ENCODE peak calls at places on chromosome 15, in eight cellular contexts. R is HCT116, V is GM23338, F is Panc1, M is breast epithelium, G is endothelial cell of umbilical vein, A is transverse colon, H is stomach. U is an unnamed sample.

GRCh38 chr15:78638658-78639314 is 2.2 kb downstream of the CHRNB4 start:
- DNase-seq in R (peak; percentile 31), V (peak; percentile 96), F (no peak), M (no peak), G (peak; percentile 35), A (peak; percentile 53), H (peak; percentile 46), U (no peak)

GRCh38 chr15:45645026-45645980 is 10.5 kb downstream of the SQOR start:
- DNase-seq in R (no peak), V (no peak), F (no peak), M (no peak), G (peak; percentile 55), A (peak; percentile 59), H (no peak), U (no peak)

GRCh38 chr15:37143351-37143750 is 43.0 kb upstream of the MEIS2 start:
- DNase-seq in R (no peak), V (no peak), F (no peak), M (no peak), G (no peak), A (no peak), H (no peak), U (no peak)

GRCh38 chr15:88835119-88835518 is 31.9 kb downstream of the ACAN start:
- DNase-seq in R (no peak), V (no peak), F (no peak), M (no peak), G (no peak), A (no peak), H (no peak), U (no peak)

GRCh38 chr15:101058735-101059134 is 139.6 kb downstream of the LRRK1 start:
- DNase-seq in R (no peak), V (no peak), F (no peak), M (no peak), G (no peak), A (no peak), H (peak; percentile 4), U (peak; percentile 22)

GRCh38 chr15:100438570-100438969 is 90.2 kb downstream of the CERS3 start:
- DNase-seq in R (no peak), V (no peak), F (no peak), M (no peak), G (no peak), A (peak; percentile 41), H (peak; percentile 46), U (peak; percentile 79)

GRCh38 chr15:48177383-48177874 is 666 bp downstream of the MYEF2 start:
- DNase-seq in R (no peak), V (peak; percentile 51), F (no peak), M (no peak), G (peak; percentile 83), A (no peak), H (no peak), U (no peak)

GRCh38 chr15:64344651-64345262 is 11.2 kb downstream of the CSNK1G1 start:
- DNase-seq in R (no peak), V (no peak), F (no peak), M (no peak), G (peak; percentile 46), A (no peak), H (no peak), U (no peak)

GRCh38 chr15:71051539-71051938 is 63.7 kb upstream of the THSD4 start:
- DNase-seq in R (no peak), V (no peak), F (no peak), M (no peak), G (no peak), A (no peak), H (no peak), U (no peak)

GRCh38 chr15:47523669-47524068 is 193.6 kb upstream of the SEMA6D start:
- DNase-seq in R (no peak), V (no peak), F (no peak), M (no peak), G (peak; percentile 66), A (no peak), H (no peak), U (no peak)

GRCh38 chr15:74608776-74609175 is 6.9 kb upstream of the CLK3 start:
- DNase-seq in R (no peak), V (no peak), F (no peak), M (no peak), G (no peak), A (no peak), H (no peak), U (no peak)

GRCh38 chr15:57297163-57297593 is 79.1 kb upstream of the CGNL1 start:
- DNase-seq in R (no peak), V (no peak), F (no peak), M (no peak), G (no peak), A (no peak), H (no peak), U (no peak)

GRCh38 chr15:77597804-77598453 is 34.8 kb downstream of the LINGO1 start:
- DNase-seq in R (no peak), V (no peak), F (no peak), M (no peak), G (peak; percentile 26), A (no peak), H (no peak), U (no peak)

GRCh38 chr15:57138260-57138895 is 219.9 kb downstream of the TCF12 start:
- DNase-seq in R (peak; percentile 33), V (peak; percentile 92), F (peak; percentile 36), M (no peak), G (peak; percentile 75), A (peak; percentile 26), H (peak; percentile 31), U (no peak)

GRCh38 chr15:72288796-72289596 is 16.6 kb upstream of the PARP6 start:
- DNase-seq in R (no peak), V (peak; percentile 13), F (no peak), M (no peak), G (no peak), A (no peak), H (no peak), U (no peak)

GRCh38 chr15:31461375-31461774 is 134.7 kb downstream of the KLF13 start:
- DNase-seq in R (no peak), V (no peak), F (no peak), M (no peak), G (no peak), A (no peak), H (peak; percentile 21), U (no peak)

GRCh38 chr15:25239471-25240345 is 199.1 kb downstream of the UBE3A start:
- DNase-seq in R (no peak), V (no peak), F (no peak), M (peak; percentile 42), G (no peak), A (no peak), H (no peak), U (peak; percentile 43)

GRCh38 chr15:42152196-42152920 is 4.1 kb downstream of the PLA2G4F start:
- DNase-seq in R (no peak), V (no peak), F (no peak), M (no peak), G (no peak), A (peak; percentile 73), H (peak; percentile 78), U (no peak)

GRCh38 chr15:23736291-23736690 is 49.2 kb upstream of the NDN start:
- DNase-seq in R (no peak), V (no peak), F (no peak), M (no peak), G (no peak), A (no peak), H (no peak), U (no peak)
- TF ChIP-seq CTCF in R (no peak), V (no peak), F (no peak), M (no peak), G (no peak), A (no peak), H (no peak), U (no peak)

GRCh38 chr15:82551646-82552247 is 11.5 kb upstream of the RPS17 start:
- DNase-seq in R (no peak), V (no peak), F (no peak), M (no peak), G (no peak), A (no peak), H (no peak), U (no peak)
- TF ChIP-seq POLR2AphosphoS5 in R (no peak), V (no peak), F (no peak), M (no peak), G (no peak), A (no peak), H (no peak), U (no peak)

GRCh38 chr15:66124626-66125025 is 128.9 kb downstream of the MEGF11 start:
- DNase-seq in R (no peak), V (no peak), F (no peak), M (no peak), G (no peak), A (no peak), H (no peak), U (no peak)
- H3K27me3 ChIP-seq in R (peaks cover 6% of the 10 kb centered on the region), V (no peaks in the 10 kb centered on the region), F (peaks cover 5% of the 10 kb centered on the region), M (no peaks in the 10 kb centered on the region), G (peaks cover 7% of the 10 kb centered on the region), A (peaks cover 10% of the 10 kb centered on the region), H (no peaks in the 10 kb centered on the region), U (peaks cover 23% of the 10 kb centered on the region)

GRCh38 chr15:80431635-80432034 is 27.5 kb downstream of the ARNT2 start:
- DNase-seq in R (no peak), V (no peak), F (no peak), M (no peak), G (no peak), A (no peak), H (no peak), U (peak; percentile 27)
- TF ChIP-seq CTCF in R (no peak), V (no peak), F (no peak), M (no peak), G (no peak), A (no peak), H (no peak), U (no peak)

GRCh38 chr15:84653584-84653909 is 536 bp downstream of the WDR73 start:
- DNase-seq in R (no peak), V (no peak), F (no peak), M (no peak), G (no peak), A (no peak), H (no peak), U (no peak)

GRCh38 chr15:84653910-84654688 is at the start of gene WDR73:
- DNase-seq in R (peak; percentile 87), V (peak; percentile 97), F (peak; percentile 57), M (peak; percentile 96), G (peak; percentile 97), A (peak; percentile 98), H (peak; percentile 97), U (peak; percentile 99)

GRCh38 chr15:84657748-84658079 is 285 bp downstream of the NMB start:
- DNase-seq in R (no peak), V (peak; percentile 24), F (no peak), M (no peak), G (no peak), A (peak; percentile 20), H (no peak), U (peak; percentile 75)

GRCh38 chr15:84656972-84657371 is 1.0 kb downstream of the NMB start:
- DNase-seq in R (no peak), V (no peak), F (no peak), M (no peak), G (no peak), A (no peak), H (no peak), U (no peak)

GRCh38 chr15:84654689-84655453 is 788 bp upstream of the WDR73 start:
- DNase-seq in R (peak; percentile 66), V (peak; percentile 94), F (peak; percentile 67), M (peak; percentile 78), G (peak; percentile 91), A (peak; percentile 86), H (peak; percentile 86), U (peak; percentile 91)
- TF ChIP-seq POLR2AphosphoS5 in R (no peak), V (no peak), F (no peak), M (no peak), G (no peak), A (peak; percentile 29), H (no peak), U (no peak)

GRCh38 chr15:33699145-33699544 is 269.2 kb upstream of the CHRM5 start:
- DNase-seq in R (no peak), V (no peak), F (no peak), M (no peak), G (no peak), A (no peak), H (no peak), U (no peak)
- H3K27me3 ChIP-seq in R (peaks cover 39% of the 10 kb centered on the region), V (no peaks in the 10 kb centered on the region), F (peaks cover 5% of the 10 kb centered on the region), M (no peaks in the 10 kb centered on the region), G (no peaks in the 10 kb centered on the region), A (no peaks in the 10 kb centered on the region), H (no peaks in the 10 kb centered on the region), U (no peaks in the 10 kb centered on the region)